ENCODE peak calls at places on chromosomes 7 and 10, in nine cellular contexts. R is kidney; X is thoracic aorta; O is CD4-positive, CD25-positive, alpha-beta regulatory T cell; Q is heart right ventricle; K is tibial nerve; H is cardiac muscle cell; N is aorta; V is hepatocyte. C is an unnamed sample.

GRCh38 chr10:69801094-69801433 is 642 bp upstream of the COL13A1 start:
- DNase-seq in N (peak; percentile 74), Q (peak; percentile 53), X (no peak), R (no peak), H (peak; percentile 86), K (peak; percentile 16), O (no peak), V (peak; percentile 80), C (peak; percentile 63)

GRCh38 chr7:143129477-143129876 is 2.4 kb upstream of the PIP start:
- DNase-seq in X (no peak), R (no peak), V (no peak), N (no peak), K (no peak), O (no peak), Q (no peak), H (no peak), C (no peak)

GRCh38 chr7:131522325-131522920 is 34.0 kb downstream of the PODXL start:
- DNase-seq in O (no peak), Q (no peak), R (no peak), V (no peak), K (no peak), H (no peak), N (no peak), X (no peak), C (no peak)

GRCh38 chr7:7967909-7968543 is 570 bp upstream of the GLCCI1 start:
- DNase-seq in K (no peak), N (no peak), O (no peak), Q (no peak), H (no peak), R (no peak), V (no peak), X (no peak), C (no peak)

GRCh38 chr7:157037635-157038034 is 27.2 kb upstream of the MNX1 start:
- DNase-seq in R (peak; percentile 26), X (no peak), N (no peak), K (no peak), H (no peak), Q (no peak), O (no peak), V (no peak), C (no peak)

GRCh38 chr7:83366629-83367028 is 203.9 kb upstream of the PCLO start:
- DNase-seq in O (no peak), R (no peak), X (no peak), H (no peak), Q (no peak), V (no peak), K (no peak), N (no peak), C (no peak)

GRCh38 chr7:2209146-2209960 is 23.4 kb downstream of the MAD1L1 start:
- DNase-seq in K (peak; percentile 69), H (peak; percentile 87), Q (peak; percentile 78), N (peak; percentile 79), R (peak; percentile 92), O (peak; percentile 15), X (no peak), V (peak; percentile 81), C (no peak)

GRCh38 chr10:84608126-84608525 is 279.7 kb downstream of the CCSER2 start:
- DNase-seq in Q (no peak), O (no peak), V (no peak), R (no peak), H (no peak), K (no peak), N (no peak), X (no peak), C (no peak)

GRCh38 chr7:135801877-135802276 is 53.3 kb upstream of the FAM180A start:
- DNase-seq in Q (peak; percentile 37), R (no peak), X (no peak), K (no peak), O (no peak), V (no peak), N (no peak), H (no peak), C (peak; percentile 30)

GRCh38 chr7:139916717-139917395 is 87.8 kb downstream of the TBXAS1 start:
- DNase-seq in R (no peak), O (no peak), X (no peak), H (no peak), K (no peak), V (no peak), Q (no peak), N (no peak), C (no peak)

GRCh38 chr10:4688168-4688567 is 137.8 kb upstream of the AKR1E2 start:
- DNase-seq in Q (no peak), N (no peak), X (no peak), V (no peak), K (no peak), H (no peak), O (no peak), R (no peak), C (no peak)

GRCh38 chr10:112246-112645 is 23.0 kb upstream of the ZMYND11 start:
- DNase-seq in H (no peak), N (no peak), R (no peak), Q (no peak), K (no peak), O (no peak), V (peak; percentile 33), X (no peak), C (no peak)

DNA sequence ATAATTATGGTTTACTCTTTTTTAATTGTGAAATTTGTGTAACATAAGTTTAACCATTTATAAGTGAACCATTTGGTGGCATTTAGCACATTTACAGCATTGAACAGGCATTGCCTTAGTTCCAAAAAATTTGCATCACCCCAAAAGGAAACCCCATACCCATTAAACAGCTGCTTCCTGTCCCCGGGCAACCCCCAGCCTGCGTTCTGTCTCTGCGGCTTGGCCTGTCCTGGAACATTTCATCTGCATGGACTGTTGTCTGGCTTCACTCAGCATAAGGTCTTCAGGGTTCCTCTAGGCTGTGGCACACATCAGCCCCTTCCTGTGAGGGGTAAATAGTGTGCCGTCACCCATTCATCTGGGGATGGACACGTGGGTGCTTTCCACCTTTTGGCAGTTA is 6.9 kb downstream of the RET start:
- DNase-seq in H (no peak), X (no peak), K (no peak), N (no peak), V (no peak), Q (no peak), R (no peak), O (no peak), C (no peak)
- H3K4me3 ChIP-seq in H (no peak overlapping the region), X (no peak overlapping the region), K (no peak overlapping the region), N (no peak overlapping the region), V (no peak overlapping the region), Q (no peak overlapping the region), R (no peak overlapping the region), O (no peak overlapping the region), C (no peak overlapping the region)

GRCh38 chr7:137992738-137993394 is 9.0 kb downstream of the CREB3L2 start:
- DNase-seq in V (peak; percentile 83), Q (no peak), H (no peak), K (peak; percentile 90), X (no peak), R (no peak), O (no peak), N (peak; percentile 72), C (no peak)
- H3K4me1 ChIP-seq in V (peaks cover 62% of the 10 kb centered on the region), Q (peaks cover 80% of the 10 kb centered on the region), H (peaks cover 22% of the 10 kb centered on the region), K (no peaks in the 10 kb centered on the region), X (peaks cover 71% of the 10 kb centered on the region), R (peaks cover 28% of the 10 kb centered on the region), O (peaks cover 7% of the 10 kb centered on the region), N (peaks cover 23% of the 10 kb centered on the region), C (peaks cover 35% of the 10 kb centered on the region)

DNA sequence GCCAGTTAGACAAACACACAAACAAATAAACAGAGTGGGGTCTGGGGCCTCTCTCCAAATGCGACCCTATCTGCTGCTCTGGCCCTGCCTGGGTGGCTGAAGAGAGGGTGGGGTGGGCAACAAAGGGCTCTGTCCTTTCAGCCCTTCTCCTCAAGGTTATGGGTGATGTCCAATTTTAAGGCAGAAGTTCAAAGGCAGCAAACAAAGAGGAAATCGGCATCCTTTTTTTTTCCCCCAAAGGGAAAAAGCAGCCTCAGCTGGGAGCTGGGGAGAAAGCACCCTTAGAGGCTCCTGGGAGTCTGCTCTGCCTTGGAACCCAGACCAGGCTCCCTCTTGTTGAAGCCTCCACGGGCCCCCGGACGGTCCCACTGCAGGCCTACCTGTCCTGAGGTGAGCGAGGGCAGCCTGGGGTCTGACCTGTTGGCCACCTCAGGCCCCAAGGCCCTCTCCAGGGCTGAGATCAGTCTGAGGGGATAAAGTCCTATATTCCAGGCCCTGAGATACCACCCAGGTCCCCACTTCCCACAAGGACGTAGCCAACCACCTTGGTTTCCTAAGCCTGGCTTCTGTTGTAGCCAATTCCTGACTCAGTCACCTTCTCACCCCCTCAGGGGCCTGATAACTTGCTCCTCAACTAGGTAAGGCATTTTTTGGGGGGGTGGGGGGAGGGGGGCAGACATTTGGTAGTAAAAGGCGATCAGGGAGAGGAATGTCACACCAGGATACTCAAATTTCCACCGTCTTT is 4.4 kb downstream of the HOXA11 start:
- DNase-seq in X (no peak), Q (no peak), O (no peak), N (no peak), V (no peak), H (no peak), R (peak; percentile 66), K (no peak), C (no peak)
- H3K4me3 ChIP-seq in X (no peak overlapping the region), Q (no peak overlapping the region), O (no peak overlapping the region), N (no peak overlapping the region), V (no peak overlapping the region), H (no peak overlapping the region), R (no peak overlapping the region), K (no peak overlapping the region), C (no peak overlapping the region)

GRCh38 chr10:119221666-119222065 is 14.3 kb downstream of the GRK5 start:
- DNase-seq in K (no peak), V (no peak), X (no peak), Q (no peak), N (no peak), H (no peak), O (no peak), R (no peak), C (no peak)
- H3K4me1 ChIP-seq in K (no peaks in the 10 kb centered on the region), V (peaks cover 64% of the 10 kb centered on the region), X (peaks cover 69% of the 10 kb centered on the region), Q (peaks cover 40% of the 10 kb centered on the region), N (peaks cover 14% of the 10 kb centered on the region), H (peaks cover 9% of the 10 kb centered on the region), O (no peaks in the 10 kb centered on the region), R (peaks cover 8% of the 10 kb centered on the region), C (peaks cover 10% of the 10 kb centered on the region)

GRCh38 chr7:137953692-137954470 is 48.0 kb downstream of the CREB3L2 start:
- DNase-seq in V (peak; percentile 79), H (no peak), R (peak; percentile 21), X (no peak), N (no peak), Q (no peak), O (no peak), K (no peak), C (no peak)
- H3K4me3 ChIP-seq in V (no peak overlapping the region), H (no peak overlapping the region), R (no peak overlapping the region), X (peak overlapping the region; percentile 23), N (no peak overlapping the region), Q (no peak overlapping the region), O (no peak overlapping the region), K (no peak overlapping the region), C (no peak overlapping the region)